ENCODE peak calls at places on chromosomes 13 and 19, in six cellular contexts. S, J, T, P, U and C are unnamed samples.

GRCh38 chr19:4455742-4456565 is 1.6 kb downstream of the UBXN6 start:
- DNase-seq in T (no peak), S (no peak), J (no peak), U (no peak), P (peak), C (no peak)

GRCh38 chr19:35736913-35737886 is 5.1 kb downstream of the IGFLR1 start:
- DNase-seq in S (no peak), P (no peak), U (no peak), J (no peak), T (no peak), C (no peak)

GRCh38 chr19:16338470-16339360 is 14.1 kb downstream of the KLF2 start:
- DNase-seq in J (peak), T (no peak), P (peak), S (no peak), U (peak), C (no peak)

GRCh38 chr19:21707065-21707464 is 60.3 kb downstream of the ZNF100 start:
- DNase-seq in S (no peak), T (no peak), P (no peak), J (no peak), U (no peak), C (no peak)

GRCh38 chr19:38266070-38266469 is 1.7 kb downstream of the SPINT2 start:
- DNase-seq in P (no peak), U (no peak), S (no peak), J (no peak), T (no peak), C (no peak)

GRCh38 chr13:65594255-65594654 is 1635.9 kb downstream of the PCDH9 start:
- DNase-seq in T (no peak), P (no peak), U (no peak), S (no peak), J (no peak), C (no peak)

GRCh38 chr13:76991432-76991795 is 467 bp upstream of the CLN5 start:
- DNase-seq in J (peak), P (no peak), U (no peak), S (peak), T (no peak), C (no peak)

GRCh38 chr19:47848871-47849473 is 10.1 kb upstream of the TPRX2 start:
- DNase-seq in U (peak), T (no peak), J (no peak), S (no peak), P (peak), C (no peak)

GRCh38 chr13:31409678-31410356 is 210.0 kb downstream of the B3GLCT start:
- DNase-seq in J (no peak), U (peak), P (no peak), T (no peak), S (no peak), C (no peak)

GRCh38 chr13:76853481-76853880 is 32.7 kb downstream of the KCTD12 start:
- DNase-seq in P (no peak), U (no peak), S (no peak), T (no peak), J (no peak), C (no peak)

GRCh38 chr19:7371001-7371400 is 22.3 kb downstream of the ARHGEF18 start:
- DNase-seq in T (no peak), U (no peak), P (no peak), J (no peak), S (no peak), C (no peak)

GRCh38 chr19:14375582-14376291 is 5.5 kb upstream of the ADGRE5 start:
- DNase-seq in J (no peak), S (no peak), P (no peak), T (no peak), U (peak), C (no peak)

GRCh38 chr19:43743059-43743458 is 11.7 kb downstream of the SMG9 start:
- DNase-seq in U (no peak), P (no peak), J (no peak), T (no peak), S (no peak), C (no peak)

GRCh38 chr13:40221460-40222201 is 444.8 kb downstream of the FOXO1 start:
- DNase-seq in T (no peak), U (no peak), S (no peak), J (no peak), P (no peak), C (no peak)

GRCh38 chr19:9528757-9529336 is 9.6 kb downstream of the ZNF426 start:
- DNase-seq in J (no peak), T (no peak), U (peak), P (no peak), S (no peak), C (no peak)

DNA sequence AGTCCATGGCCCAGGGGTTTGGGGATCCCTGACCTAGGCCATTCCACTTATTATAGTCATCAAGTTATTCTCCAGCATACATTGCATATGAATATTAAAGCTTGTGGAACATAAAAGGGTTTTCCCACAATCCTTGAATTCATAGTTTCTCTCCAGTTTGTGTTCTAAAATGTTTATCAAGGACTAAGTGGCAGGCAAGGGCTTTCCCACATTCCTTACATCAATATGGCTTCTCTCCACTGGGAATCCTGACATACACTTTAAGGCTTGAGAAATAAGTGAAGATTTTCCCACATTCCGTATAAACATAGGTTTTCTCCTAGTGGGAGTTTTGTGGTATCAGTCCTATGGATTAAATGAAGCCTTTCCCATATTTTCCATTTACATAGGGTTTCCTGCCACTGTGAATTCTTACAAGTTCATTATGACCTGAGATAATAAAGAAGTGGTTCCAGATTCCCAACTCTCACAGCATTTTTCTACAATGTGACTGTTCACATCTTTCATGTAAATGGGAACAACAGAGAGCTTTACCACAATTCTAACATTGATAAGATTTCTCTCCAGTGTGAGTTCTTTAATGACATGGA is 14.5 kb downstream of the ZNF426 start:
- DNase-seq in U (peak), J (no peak), S (no peak), P (no peak), T (no peak), C (no peak)
- TF ChIP-seq POLR2AphosphoS5 in U (no peak), J (no peak), S (no peak), P (no peak), T (no peak), C (no peak)

GRCh38 chr13:99205621-99206220 is 5.1 kb downstream of the UBAC2 start:
- DNase-seq in J (no peak), P (no peak), U (no peak), T (no peak), S (no peak), C (no peak)
- H3K4me3 ChIP-seq in J (no peak), P (no peak), U (no peak), T (no peak), S (no peak), C (no peak)

GRCh38 chr13:72960541-72960940 is 98.3 kb upstream of the KLF5 start:
- DNase-seq in J (no peak), P (no peak), U (peak), S (no peak), T (no peak), C (no peak)
- TF ChIP-seq CTCF in J (no peak), P (no peak), U (no peak), S (no peak), T (no peak), C (no peak)

GRCh38 chr19:18091217-18091608 is 4.5 kb upstream of the IL12RB1 start:
- DNase-seq in T (no peak), P (peak), J (peak), S (peak), U (no peak), C (peak)
- TF ChIP-seq POLR2AphosphoS5 in T (no peak), P (peak), J (peak), S (no peak), U (no peak), C (no peak)